ENCODE peak calls at places on chromosomes 1 and 21, in five cellular contexts. E is breast epithelium, M is GM23248, U is PC-3, K is neural progenitor cell. Y is an unnamed sample.
A peak's percentile ranks its signal among the peaks of the same experiment; 100 is the strongest.

GRCh38 chr21:26490771-26491170 is 82.3 kb downstream of the CYYR1 start:
- DNase-seq in E (no peak), M (peak; percentile 43), U (peak; percentile 24), K (peak; percentile 54), Y (no peak)

GRCh38 chr1:179793281-179793680 is 50.2 kb downstream of the FAM163A start:
- DNase-seq in E (no peak), M (no peak), U (no peak), K (no peak), Y (no peak)

GRCh38 chr1:111204211-111204883 is 3.9 kb upstream of the DENND2D start:
- DNase-seq in E (peak; percentile 41), M (peak; percentile 39), U (no peak), K (no peak), Y (peak; percentile 46)

GRCh38 chr21:34511787-34512451 is at the start of gene KCNE1:
- DNase-seq in E (no peak), M (peak; percentile 63), U (no peak), K (no peak), Y (peak; percentile 38)

GRCh38 chr1:193265716-193266115 is 79.3 kb upstream of the B3GALT2 start:
- DNase-seq in E (no peak), M (no peak), U (no peak), K (no peak), Y (no peak)

GRCh38 chr1:184483101-184483813 is 96.4 kb downstream of the C1orf21 start:
- DNase-seq in E (peak; percentile 47), M (peak; percentile 68), U (peak; percentile 47), K (no peak), Y (peak; percentile 36)

GRCh38 chr1:23779826-23780371 is 1.7 kb downstream of the PITHD1 start:
- DNase-seq in E (no peak), M (peak; percentile 88), U (peak; percentile 83), K (no peak), Y (no peak)

GRCh38 chr1:80365634-80366033 is 1359.1 kb upstream of the ADGRL4 start:
- DNase-seq in E (no peak), M (no peak), U (no peak), K (no peak), Y (no peak)

GRCh38 chr1:27686223-27686990 is 14.4 kb upstream of the IFI6 start:
- DNase-seq in E (no peak), M (no peak), U (no peak), K (peak; percentile 38), Y (no peak)

DNA sequence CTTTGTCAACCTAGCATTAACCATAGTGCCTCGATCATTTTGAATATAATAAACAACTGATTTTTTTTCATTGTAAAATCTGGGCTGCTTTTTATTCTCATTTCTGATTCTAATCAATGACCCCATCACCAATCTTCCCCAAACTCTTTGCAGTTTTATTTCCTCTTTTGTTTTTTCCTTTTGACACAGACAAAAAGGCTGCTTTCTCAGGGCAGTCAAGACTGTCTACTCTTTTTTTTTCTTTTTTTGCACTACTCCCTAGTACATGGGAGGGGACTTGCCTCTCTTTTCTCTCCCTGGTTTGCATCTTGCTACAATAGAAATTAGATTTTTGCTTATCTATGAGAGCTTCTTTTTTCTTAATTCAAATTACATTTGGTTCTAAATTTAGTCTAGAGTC is 987.9 kb downstream of the ADGRL2 start:
- DNase-seq in E (no peak), M (no peak), U (no peak), K (no peak), Y (no peak)
- H3K9me3 ChIP-seq in E (peaks cover 6% of the 10 kb centered on the region), M (no peaks in the 10 kb centered on the region), U (no peaks in the 10 kb centered on the region), K (no peaks in the 10 kb centered on the region), Y (no peaks in the 10 kb centered on the region)

GRCh38 chr1:234915923-234916675 is 212.5 kb downstream of the TOMM20 start:
- DNase-seq in E (no peak), M (no peak), U (no peak), K (no peak), Y (no peak)

GRCh38 chr1:234918216-234918841 is 210.3 kb downstream of the TOMM20 start:
- DNase-seq in E (no peak), M (no peak), U (no peak), K (peak; percentile 69), Y (no peak)

GRCh38 chr1:234916840-234917239 is 211.8 kb downstream of the TOMM20 start:
- DNase-seq in E (no peak), M (no peak), U (no peak), K (no peak), Y (no peak)

GRCh38 chr1:234919061-234919755 is 209.4 kb downstream of the TOMM20 start:
- DNase-seq in E (peak; percentile 67), M (no peak), U (no peak), K (no peak), Y (peak; percentile 51)

GRCh38 chr1:234917495-234918188 is 211.0 kb downstream of the TOMM20 start:
- DNase-seq in E (no peak), M (no peak), U (no peak), K (no peak), Y (no peak)
- H3K4me1 ChIP-seq in E (peaks cover 17% of the 10 kb centered on the region), M (peaks cover 6% of the 10 kb centered on the region), U (no peaks in the 10 kb centered on the region), K (peaks cover 24% of the 10 kb centered on the region), Y (peaks cover 24% of the 10 kb centered on the region)

GRCh38 chr1:32426489-32427255 is 32.4 kb upstream of the BSDC1 start:
- DNase-seq in E (peak; percentile 20), M (peak; percentile 44), U (peak; percentile 17), K (peak; percentile 28), Y (no peak)
- H3K4me3 ChIP-seq in E (peak overlapping the region; percentile 65), M (peak overlapping the region; percentile 40), U (peak overlapping the region; percentile 36), K (no peak overlapping the region), Y (peak overlapping the region; percentile 27)

DNA sequence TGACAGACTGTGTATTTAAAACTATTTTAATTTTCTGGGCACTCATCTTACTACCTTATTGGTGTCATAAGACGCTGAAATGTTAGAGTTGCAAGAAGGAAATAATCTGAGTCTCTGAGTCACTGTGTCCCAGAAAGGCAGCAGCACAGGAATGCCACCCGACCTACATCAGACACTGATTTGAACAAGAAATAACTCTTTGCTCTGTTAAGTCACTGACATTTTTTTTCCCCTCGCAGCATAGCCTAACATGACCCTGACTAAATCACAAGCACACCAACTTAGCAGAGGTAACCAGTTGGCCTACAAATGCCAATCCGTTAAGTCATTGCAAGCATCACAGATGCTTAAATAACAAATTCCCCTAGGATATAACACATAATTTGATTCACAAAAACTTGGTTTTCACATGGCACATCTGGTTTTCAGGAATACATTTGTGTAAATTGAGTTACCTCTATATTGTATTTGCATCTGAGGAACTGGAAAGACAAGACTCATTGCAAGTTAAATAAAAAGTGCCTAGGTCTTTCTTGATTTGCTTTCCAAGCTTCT is 349.1 kb downstream of the SEC16B start:
- DNase-seq in E (no peak), M (peak; percentile 36), U (peak; percentile 36), K (no peak), Y (no peak)
- H3K9me3 ChIP-seq in E (no peaks in the 10 kb centered on the region), M (no peaks in the 10 kb centered on the region), U (no peaks in the 10 kb centered on the region), K (no peaks in the 10 kb centered on the region), Y (no peaks in the 10 kb centered on the region)

GRCh38 chr1:12184008-12184681 is 17.4 kb downstream of the TNFRSF1B start:
- DNase-seq in E (peak; percentile 60), M (peak; percentile 66), U (no peak), K (peak; percentile 61), Y (peak; percentile 53)
- H3K4me1 ChIP-seq in E (peaks cover 7% of the 10 kb centered on the region), M (peaks cover 12% of the 10 kb centered on the region), U (no peaks in the 10 kb centered on the region), K (peaks cover 12% of the 10 kb centered on the region), Y (peaks cover 13% of the 10 kb centered on the region)

GRCh38 chr1:161188381-161188780 is 10.5 kb downstream of the ADAMTS4 start:
- DNase-seq in E (no peak), M (no peak), U (no peak), K (no peak), Y (no peak)

GRCh38 chr1:161189036-161189435 is 9.8 kb downstream of the ADAMTS4 start:
- DNase-seq in E (no peak), M (peak; percentile 96), U (no peak), K (no peak), Y (no peak)

GRCh38 chr1:161185282-161185682 is 8.0 kb upstream of the B4GALT3 start:
- DNase-seq in E (no peak), M (peak; percentile 61), U (no peak), K (no peak), Y (peak; percentile 52)

GRCh38 chr1:161187311-161187710 is 10.0 kb upstream of the B4GALT3 start:
- DNase-seq in E (no peak), M (no peak), U (no peak), K (no peak), Y (no peak)

DNA sequence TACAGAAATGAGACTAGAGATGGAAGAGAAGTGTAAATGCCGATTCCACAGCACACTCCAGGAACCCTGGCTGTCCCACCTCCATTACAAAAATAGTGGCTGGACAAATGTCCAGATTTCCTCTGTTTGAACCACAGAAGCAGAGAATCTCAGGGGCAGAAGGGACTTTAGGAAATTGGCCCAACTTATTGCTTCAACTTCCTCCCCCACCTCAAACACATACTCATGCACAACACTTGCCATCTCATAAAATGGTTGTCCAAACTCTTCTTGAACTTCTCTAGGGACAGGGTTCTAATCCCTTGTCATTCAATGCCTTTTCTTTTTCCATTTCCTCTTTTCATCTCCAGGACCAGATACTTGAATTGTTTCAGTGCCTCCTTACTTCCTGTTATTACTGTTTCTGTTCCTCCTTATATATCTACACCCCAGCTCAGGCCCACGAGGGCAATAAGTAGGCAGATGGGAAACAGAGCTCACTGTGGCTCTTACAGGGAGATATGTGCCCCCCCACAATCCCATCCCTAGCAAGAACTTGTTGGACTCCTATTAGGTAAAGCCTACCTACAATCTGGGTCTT is 8.5 kb upstream of the B4GALT3 start:
- DNase-seq in E (no peak), M (no peak), U (no peak), K (no peak), Y (no peak)
- H3K4me3 ChIP-seq in E (no peak overlapping the region), M (no peak overlapping the region), U (no peak overlapping the region), K (no peak overlapping the region), Y (no peak overlapping the region)

GRCh38 chr21:20617130-20617529 is 381.1 kb upstream of the NCAM2 start:
- DNase-seq in E (no peak), M (no peak), U (no peak), K (peak; percentile 55), Y (no peak)
- H3K9me3 ChIP-seq in E (no peaks in the 10 kb centered on the region), M (peaks cover 8% of the 10 kb centered on the region), U (no peaks in the 10 kb centered on the region), K (no peaks in the 10 kb centered on the region), Y (no peaks in the 10 kb centered on the region)

GRCh38 chr1:39394059-39394458 is 97.4 kb upstream of the BMP8A start:
- DNase-seq in E (no peak), M (no peak), U (no peak), K (no peak), Y (no peak)
- H3K4me1 ChIP-seq in E (peaks cover 3% of the 10 kb centered on the region), M (peaks cover 75% of the 10 kb centered on the region), U (peaks cover 70% of the 10 kb centered on the region), K (peaks cover 42% of the 10 kb centered on the region), Y (peaks cover 53% of the 10 kb centered on the region)